ENCODE peak calls at places on chromosome 15, in six cellular contexts. One of them, this sample, is unnamed.

GRCh38 chr15:33778911-33779310 is 189.4 kb upstream of the CHRM5 start:
- DNase-seq in endothelial cell of umbilical vein: no peak
- DNase-seq in CD8-positive, alpha-beta T cell: no peak
- DNase-seq in hepatocyte: no peak
- DNase-seq in fibroblast of lung: no peak
- DNase-seq in psoas muscle: no peak
- DNase-seq in this sample: no peak

GRCh38 chr15:59997070-59997701 is 6.9 kb upstream of the FOXB1 start:
- DNase-seq in hepatocyte: no peak
- DNase-seq in fibroblast of lung: no peak
- DNase-seq in psoas muscle: no peak
- DNase-seq in endothelial cell of umbilical vein: no peak
- DNase-seq in CD8-positive, alpha-beta T cell: peak; percentile 54
- DNase-seq in this sample: no peak

GRCh38 chr15:66580643-66581042 is 14.8 kb upstream of the LCTL start:
- DNase-seq in psoas muscle: peak; percentile 71
- DNase-seq in fibroblast of lung: no peak
- DNase-seq in endothelial cell of umbilical vein: peak; percentile 90
- DNase-seq in CD8-positive, alpha-beta T cell: no peak
- DNase-seq in hepatocyte: no peak
- DNase-seq in this sample: no peak

GRCh38 chr15:32919749-32920414 is 202.1 kb downstream of the GREM1 start:
- DNase-seq in hepatocyte: no peak
- DNase-seq in endothelial cell of umbilical vein: no peak
- DNase-seq in CD8-positive, alpha-beta T cell: no peak
- DNase-seq in psoas muscle: no peak
- DNase-seq in fibroblast of lung: peak; percentile 98
- DNase-seq in this sample: no peak

GRCh38 chr15:65346856-65347598 is 30.8 kb downstream of the IGDCC3 start:
- DNase-seq in CD8-positive, alpha-beta T cell: no peak
- DNase-seq in psoas muscle: no peak
- DNase-seq in hepatocyte: no peak
- DNase-seq in fibroblast of lung: no peak
- DNase-seq in endothelial cell of umbilical vein: no peak
- DNase-seq in this sample: no peak

GRCh38 chr15:34886134-34886533 is 83.4 kb downstream of the AQR start:
- DNase-seq in hepatocyte: no peak
- DNase-seq in fibroblast of lung: peak; percentile 67
- DNase-seq in CD8-positive, alpha-beta T cell: no peak
- DNase-seq in endothelial cell of umbilical vein: no peak
- DNase-seq in psoas muscle: no peak
- DNase-seq in this sample: no peak

GRCh38 chr15:96076350-96076749 is 254.2 kb upstream of the NR2F2 start:
- DNase-seq in psoas muscle: no peak
- DNase-seq in endothelial cell of umbilical vein: no peak
- DNase-seq in hepatocyte: no peak
- DNase-seq in CD8-positive, alpha-beta T cell: no peak
- DNase-seq in fibroblast of lung: no peak
- DNase-seq in this sample: no peak

GRCh38 chr15:60384052-60384451 is 13.7 kb downstream of the ANXA2 start:
- DNase-seq in endothelial cell of umbilical vein: peak; percentile 80
- DNase-seq in CD8-positive, alpha-beta T cell: no peak
- DNase-seq in fibroblast of lung: peak; percentile 67
- DNase-seq in hepatocyte: no peak
- DNase-seq in psoas muscle: no peak
- DNase-seq in this sample: no peak

GRCh38 chr15:58501006-58501405 is 69.2 kb downstream of the LIPC start:
- DNase-seq in CD8-positive, alpha-beta T cell: no peak
- DNase-seq in hepatocyte: no peak
- DNase-seq in psoas muscle: no peak
- DNase-seq in fibroblast of lung: no peak
- DNase-seq in endothelial cell of umbilical vein: no peak
- DNase-seq in this sample: no peak

GRCh38 chr15:99708563-99708962 is 24.7 kb downstream of the LYSMD4 start:
- DNase-seq in endothelial cell of umbilical vein: peak; percentile 93
- DNase-seq in fibroblast of lung: peak; percentile 95
- DNase-seq in hepatocyte: peak; percentile 64
- DNase-seq in psoas muscle: peak; percentile 85
- DNase-seq in CD8-positive, alpha-beta T cell: no peak
- DNase-seq in this sample: no peak

GRCh38 chr15:31096563-31096962 is 5.0 kb downstream of the TRPM1 start:
- DNase-seq in CD8-positive, alpha-beta T cell: no peak
- DNase-seq in endothelial cell of umbilical vein: no peak
- DNase-seq in hepatocyte: no peak
- DNase-seq in fibroblast of lung: no peak
- DNase-seq in psoas muscle: no peak
- DNase-seq in this sample: no peak

GRCh38 chr15:31100738-31101137 is 787 bp downstream of the TRPM1 start:
- DNase-seq in hepatocyte: no peak
- DNase-seq in endothelial cell of umbilical vein: no peak
- DNase-seq in psoas muscle: no peak
- DNase-seq in fibroblast of lung: no peak
- DNase-seq in CD8-positive, alpha-beta T cell: no peak
- DNase-seq in this sample: no peak

GRCh38 chr15:31101262-31102048 is at the start of gene TRPM1:
- DNase-seq in fibroblast of lung: no peak
- DNase-seq in CD8-positive, alpha-beta T cell: no peak
- DNase-seq in psoas muscle: no peak
- DNase-seq in hepatocyte: no peak
- DNase-seq in endothelial cell of umbilical vein: no peak
- DNase-seq in this sample: no peak

GRCh38 chr15:31098491-31098917 is 3.0 kb downstream of the TRPM1 start:
- DNase-seq in psoas muscle: no peak
- DNase-seq in hepatocyte: no peak
- DNase-seq in CD8-positive, alpha-beta T cell: no peak
- DNase-seq in fibroblast of lung: no peak
- DNase-seq in endothelial cell of umbilical vein: no peak
- DNase-seq in this sample: no peak

GRCh38 chr15:31098953-31099740 is 2.4 kb downstream of the TRPM1 start:
- DNase-seq in fibroblast of lung: no peak
- DNase-seq in endothelial cell of umbilical vein: peak; percentile 25
- DNase-seq in psoas muscle: no peak
- DNase-seq in CD8-positive, alpha-beta T cell: no peak
- DNase-seq in hepatocyte: no peak
- DNase-seq in this sample: no peak
- TF ChIP-seq CTCF in fibroblast of lung: no peak
- TF ChIP-seq CTCF in endothelial cell of umbilical vein: no peak
- TF ChIP-seq CTCF in psoas muscle: no peak
- TF ChIP-seq CTCF in CD8-positive, alpha-beta T cell: no peak
- TF ChIP-seq CTCF in hepatocyte: no peak
- TF ChIP-seq CTCF in this sample: no peak

GRCh38 chr15:97234841-97235240 is 725.7 kb upstream of the ARRDC4 start:
- DNase-seq in CD8-positive, alpha-beta T cell: no peak
- DNase-seq in hepatocyte: no peak
- DNase-seq in psoas muscle: no peak
- DNase-seq in endothelial cell of umbilical vein: no peak
- DNase-seq in fibroblast of lung: peak; percentile 8
- DNase-seq in this sample: no peak

GRCh38 chr15:97235285-97235985 is 725.1 kb upstream of the ARRDC4 start:
- DNase-seq in hepatocyte: peak; percentile 78
- DNase-seq in endothelial cell of umbilical vein: peak; percentile 71
- DNase-seq in CD8-positive, alpha-beta T cell: no peak
- DNase-seq in fibroblast of lung: peak; percentile 75
- DNase-seq in psoas muscle: no peak
- DNase-seq in this sample: no peak
- TF ChIP-seq CTCF in hepatocyte: peak; percentile 94
- TF ChIP-seq CTCF in endothelial cell of umbilical vein: peak; percentile 90
- TF ChIP-seq CTCF in CD8-positive, alpha-beta T cell: peak; percentile 57
- TF ChIP-seq CTCF in fibroblast of lung: peak; percentile 95
- TF ChIP-seq CTCF in psoas muscle: peak; percentile 75
- TF ChIP-seq CTCF in this sample: peak; percentile 81

GRCh38 chr15:48806151-48806550 is 4.7 kb downstream of the CEP152 start:
- DNase-seq in endothelial cell of umbilical vein: no peak
- DNase-seq in hepatocyte: no peak
- DNase-seq in fibroblast of lung: peak; percentile 21
- DNase-seq in psoas muscle: no peak
- DNase-seq in CD8-positive, alpha-beta T cell: no peak
- DNase-seq in this sample: no peak

GRCh38 chr15:48810414-48811324 is at the start of gene CEP152:
- DNase-seq in endothelial cell of umbilical vein: peak; percentile 100
- DNase-seq in hepatocyte: peak; percentile 99
- DNase-seq in fibroblast of lung: peak; percentile 100
- DNase-seq in psoas muscle: peak; percentile 96
- DNase-seq in CD8-positive, alpha-beta T cell: peak; percentile 100
- DNase-seq in this sample: peak; percentile 97

GRCh38 chr15:48811325-48811938 is 563 bp upstream of the CEP152 start:
- DNase-seq in CD8-positive, alpha-beta T cell: no peak
- DNase-seq in psoas muscle: no peak
- DNase-seq in endothelial cell of umbilical vein: no peak
- DNase-seq in fibroblast of lung: no peak
- DNase-seq in hepatocyte: peak; percentile 24
- DNase-seq in this sample: no peak
- TF ChIP-seq CTCF in CD8-positive, alpha-beta T cell: no peak
- TF ChIP-seq CTCF in psoas muscle: no peak
- TF ChIP-seq CTCF in endothelial cell of umbilical vein: no peak
- TF ChIP-seq CTCF in fibroblast of lung: no peak
- TF ChIP-seq CTCF in hepatocyte: peak; percentile 15
- TF ChIP-seq CTCF in this sample: no peak

DNA sequence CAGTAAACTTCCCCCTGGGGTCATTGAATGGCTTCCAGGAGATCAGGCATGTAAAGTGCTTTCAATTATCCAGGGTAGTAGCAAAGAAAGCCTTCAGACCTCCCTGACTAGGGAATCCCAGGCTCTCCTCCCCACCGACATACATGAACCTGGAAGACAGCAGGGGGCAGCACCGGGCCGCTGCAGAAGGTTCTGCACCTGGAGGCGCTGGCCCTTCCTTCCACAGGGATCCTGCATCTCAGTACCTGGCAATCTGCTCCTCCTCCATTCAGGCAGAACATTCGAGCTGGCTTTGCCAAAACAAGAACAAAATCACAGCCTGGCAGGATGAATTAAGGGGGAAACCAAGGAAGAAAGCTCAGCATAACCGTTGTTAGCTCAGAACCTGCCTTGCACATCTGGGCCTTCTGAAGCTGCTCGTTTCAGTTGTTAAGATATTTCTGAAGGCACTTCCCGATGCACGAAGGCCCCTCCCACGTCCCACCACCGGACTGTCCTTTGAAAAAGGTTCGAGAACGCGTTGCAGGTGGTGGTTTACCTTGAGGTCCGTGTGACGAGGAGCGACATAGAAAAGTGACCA is 237.7 kb downstream of the SLCO3A1 start:
- DNase-seq in CD8-positive, alpha-beta T cell: no peak
- DNase-seq in endothelial cell of umbilical vein: peak; percentile 25
- DNase-seq in fibroblast of lung: peak; percentile 14
- DNase-seq in hepatocyte: peak; percentile 87
- DNase-seq in psoas muscle: no peak
- DNase-seq in this sample: no peak
- TF ChIP-seq CTCF in CD8-positive, alpha-beta T cell: no peak
- TF ChIP-seq CTCF in endothelial cell of umbilical vein: peak; percentile 66
- TF ChIP-seq CTCF in fibroblast of lung: peak; percentile 63
- TF ChIP-seq CTCF in hepatocyte: peak; percentile 75
- TF ChIP-seq CTCF in psoas muscle: peak; percentile 27
- TF ChIP-seq CTCF in this sample: peak; percentile 33

DNA sequence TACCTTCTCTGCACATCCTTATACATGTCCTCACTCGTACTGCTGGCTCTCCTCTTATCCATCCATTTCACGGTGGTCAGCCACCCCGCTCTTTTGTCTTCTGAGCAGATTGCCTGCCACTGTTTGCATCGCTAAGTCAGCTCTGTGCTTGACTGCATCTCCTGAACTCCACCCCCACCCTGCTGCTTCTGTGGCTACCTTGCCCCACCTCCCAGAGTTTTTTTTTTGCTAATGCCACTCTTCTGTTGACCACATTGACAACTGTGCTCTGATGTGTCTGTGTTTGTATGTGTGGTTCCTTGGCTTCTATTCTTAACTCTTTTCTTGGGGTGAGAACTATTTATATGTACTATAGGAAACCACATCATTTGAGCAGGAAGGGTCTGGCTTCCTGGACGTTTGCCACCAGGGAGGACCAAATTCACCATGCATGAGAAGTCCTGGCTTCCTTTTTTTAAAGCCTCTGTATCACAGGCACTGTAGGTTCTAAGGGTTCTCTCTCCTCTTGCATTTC is 12.8 kb upstream of the MTMR10 start:
- DNase-seq in CD8-positive, alpha-beta T cell: no peak
- DNase-seq in endothelial cell of umbilical vein: peak; percentile 88
- DNase-seq in psoas muscle: no peak
- DNase-seq in hepatocyte: no peak
- DNase-seq in fibroblast of lung: no peak
- DNase-seq in this sample: no peak
- TF ChIP-seq CTCF in CD8-positive, alpha-beta T cell: no peak
- TF ChIP-seq CTCF in endothelial cell of umbilical vein: no peak
- TF ChIP-seq CTCF in psoas muscle: no peak
- TF ChIP-seq CTCF in hepatocyte: no peak
- TF ChIP-seq CTCF in fibroblast of lung: no peak
- TF ChIP-seq CTCF in this sample: no peak

DNA sequence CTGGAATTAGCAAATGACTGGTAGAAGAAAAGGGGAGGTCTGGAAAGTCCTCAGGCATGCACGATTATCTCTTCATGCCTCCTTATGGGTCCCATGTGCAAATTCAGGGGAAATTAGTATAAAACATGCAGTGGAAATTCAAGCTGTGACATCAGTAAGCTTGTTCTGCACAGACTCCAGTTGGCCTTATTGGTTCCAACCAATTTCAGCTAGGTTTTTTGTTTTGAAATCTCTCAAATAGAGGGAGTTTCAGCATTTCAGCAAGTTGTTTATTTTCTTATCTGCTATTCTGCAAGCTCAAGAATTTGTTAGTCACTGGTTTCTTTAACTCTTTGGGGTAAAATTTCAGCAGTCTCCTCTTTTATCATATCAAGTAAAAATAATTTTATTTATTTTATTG is 755 bp upstream of the TMCO5A start:
- DNase-seq in fibroblast of lung: peak; percentile 92
- DNase-seq in CD8-positive, alpha-beta T cell: no peak
- DNase-seq in psoas muscle: no peak
- DNase-seq in endothelial cell of umbilical vein: no peak
- DNase-seq in hepatocyte: peak; percentile 12
- DNase-seq in this sample: no peak
- TF ChIP-seq CTCF in fibroblast of lung: no peak
- TF ChIP-seq CTCF in CD8-positive, alpha-beta T cell: no peak
- TF ChIP-seq CTCF in psoas muscle: no peak
- TF ChIP-seq CTCF in endothelial cell of umbilical vein: no peak
- TF ChIP-seq CTCF in hepatocyte: no peak
- TF ChIP-seq CTCF in this sample: no peak

DNA sequence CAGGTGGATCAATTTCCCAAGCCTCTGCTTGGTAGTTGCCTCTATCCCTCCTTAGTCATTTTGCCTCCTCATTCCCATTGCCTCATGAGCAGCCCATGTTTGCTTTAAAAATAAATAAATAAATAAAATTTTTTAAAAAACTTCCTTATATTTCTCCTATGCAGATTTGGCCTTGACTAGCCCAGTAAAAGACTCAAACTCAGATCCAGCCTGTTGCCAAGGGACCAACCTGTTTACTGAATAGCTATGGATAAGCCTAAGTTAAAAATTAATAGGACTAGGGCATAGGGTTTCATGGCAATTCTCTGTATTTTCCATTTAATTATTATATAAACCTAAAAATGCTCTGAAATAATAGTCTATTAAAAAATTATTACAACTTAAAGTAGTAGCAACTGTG is 384.4 kb downstream of the RSL24D1 start:
- DNase-seq in endothelial cell of umbilical vein: no peak
- DNase-seq in hepatocyte: no peak
- DNase-seq in CD8-positive, alpha-beta T cell: no peak
- DNase-seq in fibroblast of lung: no peak
- DNase-seq in psoas muscle: no peak
- DNase-seq in this sample: no peak
- TF ChIP-seq CTCF in endothelial cell of umbilical vein: no peak
- TF ChIP-seq CTCF in hepatocyte: no peak
- TF ChIP-seq CTCF in CD8-positive, alpha-beta T cell: no peak
- TF ChIP-seq CTCF in fibroblast of lung: no peak
- TF ChIP-seq CTCF in psoas muscle: no peak
- TF ChIP-seq CTCF in this sample: no peak